ENCODE peak calls at places on chromosomes 7 and 10, in seven cellular contexts. T is lung, Z is GM12878, S is spleen, W is endodermal cell, Q is neural progenitor cell, M is fibroblast of lung. K is an unnamed sample.

GRCh38 chr7:5470167-5470532 is 46.5 kb upstream of the TNRC18 start:
- DNase-seq in T (no peak), Z (no peak), S (no peak), W (peak; percentile 66), Q (no peak), M (no peak), K (no peak)

GRCh38 chr7:50814166-50814565 is 31.5 kb upstream of the GRB10 start:
- DNase-seq in T (no peak), Z (no peak), S (no peak), W (peak; percentile 64), Q (no peak), M (no peak), K (no peak)

GRCh38 chr7:15855726-15856125 is 169.2 kb upstream of the MEOX2 start:
- DNase-seq in T (no peak), Z (no peak), S (no peak), W (no peak), Q (no peak), M (no peak), K (no peak)

GRCh38 chr10:73625004-73625883 is 16.0 kb downstream of the MYOZ1 start:
- DNase-seq in T (no peak), Z (no peak), S (peak; percentile 84), W (peak; percentile 84), Q (peak; percentile 85), M (peak; percentile 42), K (no peak)

GRCh38 chr10:46028584-46029570 is 1.5 kb downstream of the NCOA4 start:
- DNase-seq in T (no peak), Z (no peak), S (no peak), W (no peak), Q (peak; percentile 60), M (peak; percentile 76), K (no peak)

GRCh38 chr7:120055300-120055699 is 217.7 kb upstream of the KCND2 start:
- DNase-seq in T (no peak), Z (no peak), S (no peak), W (no peak), Q (no peak), M (peak; percentile 68), K (no peak)

GRCh38 chr7:117401293-117402002 is 25.8 kb downstream of the ASZ1 start:
- DNase-seq in T (no peak), Z (no peak), S (no peak), W (no peak), Q (peak; percentile 20), M (no peak), K (no peak)

GRCh38 chr10:84118395-84119006 is 20.8 kb upstream of the GHITM start:
- DNase-seq in T (no peak), Z (no peak), S (no peak), W (no peak), Q (no peak), M (no peak), K (peak; percentile 80)

GRCh38 chr10:43265799-43266721 is 805 bp downstream of the RASGEF1A start:
- DNase-seq in T (no peak), Z (no peak), S (peak; percentile 77), W (peak; percentile 85), Q (peak; percentile 59), M (no peak), K (no peak)

GRCh38 chr10:51269816-51270215 is 195.5 kb downstream of the PRKG1 start:
- DNase-seq in T (no peak), Z (no peak), S (no peak), W (no peak), Q (no peak), M (peak; percentile 65), K (no peak)

GRCh38 chr10:15068802-15069201 is 19.8 kb downstream of the ACBD7 start:
- DNase-seq in T (no peak), Z (no peak), S (no peak), W (no peak), Q (no peak), M (peak; percentile 24), K (no peak)

GRCh38 chr10:126731613-126731995 is 61.1 kb upstream of the C10orf90 start:
- DNase-seq in T (no peak), Z (no peak), S (no peak), W (no peak), Q (no peak), M (no peak), K (no peak)

GRCh38 chr7:69244691-69245090 is 353.6 kb upstream of the AUTS2 start:
- DNase-seq in T (no peak), Z (no peak), S (no peak), W (no peak), Q (no peak), M (no peak), K (no peak)

GRCh38 chr7:153130052-153130451 is 370.5 kb downstream of the ACTR3B start:
- DNase-seq in T (no peak), Z (no peak), S (no peak), W (no peak), Q (no peak), M (no peak), K (no peak)

GRCh38 chr10:6144609-6145413 is 56.0 kb downstream of the RBM17 start:
- DNase-seq in T (peak; percentile 91), Z (no peak), S (peak; percentile 99), W (peak; percentile 92), Q (peak; percentile 83), M (peak; percentile 82), K (no peak)

GRCh38 chr10:12314836-12315235 is 34.5 kb upstream of the CAMK1D start:
- DNase-seq in T (no peak), Z (no peak), S (no peak), W (no peak), Q (no peak), M (no peak), K (no peak)

GRCh38 chr10:3761916-3762708 is 22.9 kb downstream of the KLF6 start:
- DNase-seq in T (no peak), Z (no peak), S (no peak), W (peak; percentile 80), Q (peak; percentile 84), M (peak; percentile 77), K (no peak)

GRCh38 chr7:32937344-32938174 is 19.7 kb upstream of the FKBP9 start:
- DNase-seq in T (peak; percentile 38), Z (no peak), S (no peak), W (no peak), Q (no peak), M (peak; percentile 23), K (peak; percentile 1)

GRCh38 chr10:12908773-12909172 is 92.7 kb downstream of the CCDC3 start:
- DNase-seq in T (no peak), Z (no peak), S (no peak), W (no peak), Q (no peak), M (no peak), K (no peak)

GRCh38 chr7:84399661-84400060 is 205.1 kb upstream of the SEMA3A start:
- DNase-seq in T (no peak), Z (no peak), S (no peak), W (peak; percentile 39), Q (peak; percentile 16), M (no peak), K (no peak)

GRCh38 chr10:7948601-7949000 is 105.9 kb upstream of the GATA3 start:
- DNase-seq in T (no peak), Z (no peak), S (no peak), W (no peak), Q (no peak), M (peak; percentile 54), K (no peak)

GRCh38 chr7:3029138-3029537 is 14.5 kb downstream of the CARD11 start:
- DNase-seq in T (no peak), Z (no peak), S (no peak), W (no peak), Q (peak; percentile 54), M (no peak), K (no peak)

GRCh38 chr10:93393231-93393630 is 88.9 kb downstream of the MYOF start:
- DNase-seq in T (no peak), Z (no peak), S (no peak), W (no peak), Q (no peak), M (no peak), K (no peak)

GRCh38 chr7:130733866-130734524 is at the start of gene KLF14:
- DNase-seq in T (no peak), Z (no peak), S (peak; percentile 83), W (peak; percentile 69), Q (peak; percentile 75), M (peak; percentile 23), K (no peak)
- H3K27ac ChIP-seq in T (no peak within 1 kb of the TSS), Z (no peak within 1 kb of the TSS), S (peak within 1 kb of the TSS; percentile 58), W (no peak within 1 kb of the TSS), Q (no peak within 1 kb of the TSS), M (peak within 1 kb of the TSS; percentile 23), K (no peak within 1 kb of the TSS)

GRCh38 chr7:102094311-102094710 is 192.4 kb upstream of the SH2B2 start:
- DNase-seq in T (no peak), Z (no peak), S (no peak), W (no peak), Q (no peak), M (no peak), K (no peak)

GRCh38 chr7:102097601-102098161 is 189.0 kb upstream of the SH2B2 start:
- DNase-seq in T (no peak), Z (no peak), S (no peak), W (peak; percentile 59), Q (peak; percentile 90), M (no peak), K (no peak)

GRCh38 chr7:102098986-102099385 is 187.7 kb upstream of the SH2B2 start:
- DNase-seq in T (no peak), Z (no peak), S (peak; percentile 8), W (peak; percentile 27), Q (no peak), M (no peak), K (no peak)

GRCh38 chr7:102095933-102096332 is 190.7 kb upstream of the SH2B2 start:
- DNase-seq in T (no peak), Z (no peak), S (no peak), W (peak; percentile 44), Q (no peak), M (no peak), K (no peak)

GRCh38 chr7:102096706-102097427 is 189.8 kb upstream of the SH2B2 start:
- DNase-seq in T (no peak), Z (no peak), S (no peak), W (peak; percentile 57), Q (peak; percentile 25), M (no peak), K (no peak)
- H3K27ac ChIP-seq in T (no peak overlapping the region), Z (no peak overlapping the region), S (no peak overlapping the region), W (peak overlapping the region; percentile 78), Q (peak overlapping the region; percentile 95), M (no peak overlapping the region), K (no peak overlapping the region)

GRCh38 chr10:70565556-70566514 is 36.7 kb downstream of the PRF1 start:
- DNase-seq in T (no peak), Z (no peak), S (no peak), W (no peak), Q (no peak), M (no peak), K (no peak)
- H3K27ac ChIP-seq in T (no peak overlapping the region), Z (no peak overlapping the region), S (no peak overlapping the region), W (no peak overlapping the region), Q (no peak overlapping the region), M (no peak overlapping the region), K (no peak overlapping the region)

DNA sequence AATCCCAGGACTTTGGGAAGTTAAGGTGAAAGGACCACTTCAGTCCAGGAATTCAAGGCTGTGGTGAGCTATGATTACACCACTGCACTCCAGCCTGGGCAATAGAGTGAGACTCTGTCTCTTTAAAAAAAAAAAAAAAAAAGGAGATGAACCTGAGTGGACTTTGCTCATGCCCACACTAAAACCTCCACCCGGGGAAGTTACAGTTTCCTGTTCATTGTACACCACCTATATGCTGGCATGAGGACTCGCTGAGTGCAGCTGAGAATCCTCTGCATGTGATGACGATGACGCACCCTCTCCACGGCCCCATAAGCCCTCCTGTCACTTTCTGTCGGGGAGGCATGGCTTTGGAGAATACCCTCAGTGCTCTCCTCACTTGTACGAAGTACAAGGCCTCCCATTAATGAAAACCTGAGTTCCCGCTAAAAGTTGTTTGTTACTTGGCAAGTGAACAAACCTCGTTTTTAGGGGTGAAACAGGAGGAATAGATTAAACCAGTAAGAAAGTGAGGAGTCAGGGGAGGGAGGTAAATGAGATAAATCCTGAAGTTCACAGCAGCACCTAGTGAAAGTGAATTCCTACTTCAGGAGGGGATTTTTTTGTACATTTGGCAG is 15.9 kb downstream of the TMEM176B start:
- DNase-seq in T (no peak), Z (peak; percentile 20), S (no peak), W (no peak), Q (no peak), M (no peak), K (no peak)
- H3K27ac ChIP-seq in T (no peak overlapping the region), Z (no peak overlapping the region), S (peak overlapping the region; percentile 55), W (no peak overlapping the region), Q (no peak overlapping the region), M (no peak overlapping the region), K (no peak overlapping the region)